ENCODE peak calls at places on chromosomes 3 and 15, in seven cellular contexts. G is mesendoderm, Y is H9, E is IMR-90, P is mesenchymal stem cell, T is H1, H is trophoblast cell. L is an unnamed sample.
A peak's percentile ranks its signal among the peaks of the same experiment; 100 is the strongest.

GRCh38 chr15:29812384-29812694 is 9.9 kb downstream of the TJP1 start:
- DNase-seq in G (peak; percentile 31), Y (no peak), E (peak; percentile 69), P (peak; percentile 54), T (no peak), H (peak; percentile 86), L (no peak)

GRCh38 chr15:58070801-58071418 is 5.4 kb upstream of the ALDH1A2 start:
- DNase-seq in G (peak; percentile 59), Y (peak; percentile 50), E (peak; percentile 43), P (peak; percentile 47), T (peak; percentile 75), H (peak; percentile 27), L (peak; percentile 74)

GRCh38 chr3:75042941-75043340 is 428.5 kb upstream of the CNTN3 start:
- DNase-seq in G (peak; percentile 43), Y (peak; percentile 45), E (no peak), P (no peak), T (peak; percentile 47), H (no peak), L (no peak)

GRCh38 chr3:8864570-8865350 is 95.3 kb upstream of the OXTR start:
- DNase-seq in G (peak; percentile 57), Y (no peak), E (no peak), P (no peak), T (no peak), H (no peak), L (no peak)

GRCh38 chr3:51934991-51935885 is 6.5 kb downstream of the RRP9 start:
- DNase-seq in G (no peak), Y (no peak), E (no peak), P (no peak), T (no peak), H (no peak), L (no peak)

GRCh38 chr3:17585561-17586325 is 156.7 kb downstream of the TBC1D5 start:
- DNase-seq in G (no peak), Y (no peak), E (peak; percentile 7), P (no peak), T (no peak), H (no peak), L (peak; percentile 23)

GRCh38 chr15:55230051-55230670 is 33.4 kb upstream of the RSL24D1 start:
- DNase-seq in G (no peak), Y (no peak), E (peak; percentile 32), P (no peak), T (no peak), H (no peak), L (no peak)

GRCh38 chr3:194139085-194139976 is 3.4 kb downstream of the HES1 start:
- DNase-seq in G (peak; percentile 87), Y (peak; percentile 65), E (peak; percentile 76), P (peak; percentile 93), T (peak; percentile 60), H (no peak), L (peak; percentile 62)

GRCh38 chr3:136249091-136249490 is 1.0 kb upstream of the PCCB start:
- DNase-seq in G (peak; percentile 7), Y (no peak), E (no peak), P (no peak), T (no peak), H (peak; percentile 96), L (no peak)

GRCh38 chr15:64048766-64049165 is 2.5 kb upstream of the DAPK2 start:
- DNase-seq in G (no peak), Y (no peak), E (no peak), P (no peak), T (no peak), H (no peak), L (no peak)

GRCh38 chr3:22231061-22231460 is 480.1 kb upstream of the ZNF385D start:
- DNase-seq in G (peak; percentile 2), Y (no peak), E (no peak), P (peak; percentile 74), T (no peak), H (no peak), L (no peak)

GRCh38 chr3:149336925-149337324 is 3.5 kb upstream of the TM4SF18 start:
- DNase-seq in G (no peak), Y (no peak), E (no peak), P (no peak), T (no peak), H (no peak), L (no peak)

GRCh38 chr15:39624806-39625205 is 43.9 kb downstream of the THBS1 start:
- DNase-seq in G (no peak), Y (no peak), E (peak; percentile 93), P (peak; percentile 94), T (no peak), H (no peak), L (no peak)

GRCh38 chr15:99504823-99505551 is 60.8 kb upstream of the MEF2A start:
- DNase-seq in G (peak; percentile 45), Y (no peak), E (peak; percentile 38), P (peak; percentile 38), T (no peak), H (no peak), L (no peak)

GRCh38 chr3:188875413-188875812 is 296.4 kb upstream of the TPRG1 start:
- DNase-seq in G (no peak), Y (no peak), E (no peak), P (no peak), T (no peak), H (no peak), L (no peak)

GRCh38 chr3:112124901-112125607 is 8.0 kb downstream of the GCSAM start:
- DNase-seq in G (peak; percentile 14), Y (no peak), E (no peak), P (no peak), T (no peak), H (no peak), L (no peak)

GRCh38 chr3:168029705-168030104 is 66.0 kb downstream of the GOLIM4 start:
- DNase-seq in G (no peak), Y (peak; percentile 64), E (no peak), P (no peak), T (peak; percentile 51), H (no peak), L (no peak)

GRCh38 chr3:143016321-143016972 is 15.1 kb downstream of the U2SURP start:
- DNase-seq in G (peak; percentile 6), Y (no peak), E (no peak), P (peak; percentile 30), T (no peak), H (no peak), L (no peak)

GRCh38 chr3:458614-459375 is 262.2 kb downstream of the CHL1 start:
- DNase-seq in G (no peak), Y (no peak), E (no peak), P (no peak), T (no peak), H (no peak), L (no peak)
- H2BK120ac ChIP-seq in G (no peak overlapping the region), Y (no peak overlapping the region), E (no peak overlapping the region), P (no peak overlapping the region), T (no peak overlapping the region), H (no peak overlapping the region), L (no peak overlapping the region)

DNA sequence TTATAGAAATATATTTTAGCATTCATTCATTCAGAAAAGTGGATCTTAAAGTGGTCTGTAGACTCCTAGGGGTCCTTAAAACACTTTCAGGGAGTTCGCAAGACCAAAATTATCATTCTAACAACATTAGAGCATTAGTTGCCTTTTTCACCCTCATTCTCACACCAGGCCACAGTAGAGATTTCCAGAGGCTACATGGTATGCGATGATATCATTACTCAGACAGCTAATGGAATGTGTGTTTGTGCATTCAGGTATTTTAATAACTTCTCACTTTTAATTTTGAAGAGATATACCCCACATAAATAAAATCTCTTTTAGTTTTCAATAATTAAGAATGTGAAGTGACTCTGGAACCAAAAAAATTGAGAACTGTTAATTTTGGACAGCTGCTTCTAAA is 206.9 kb downstream of the NSUN3 start:
- DNase-seq in G (peak; percentile 71), Y (no peak), E (no peak), P (peak; percentile 2), T (no peak), H (no peak), L (no peak)
- H3K79me1 ChIP-seq in G (no peaks in the 10 kb centered on the region), Y (no peaks in the 10 kb centered on the region), E (no peaks in the 10 kb centered on the region), P (no peaks in the 10 kb centered on the region), T (no peaks in the 10 kb centered on the region), H (no peaks in the 10 kb centered on the region), L (no peaks in the 10 kb centered on the region)

GRCh38 chr3:171223396-171223795 is 196.9 kb upstream of the SLC2A2 start:
- DNase-seq in G (no peak), Y (no peak), E (no peak), P (no peak), T (no peak), H (no peak), L (no peak)
- H2BK120ac ChIP-seq in G (no peak overlapping the region), Y (no peak overlapping the region), E (no peak overlapping the region), P (no peak overlapping the region), T (no peak overlapping the region), H (no peak overlapping the region), L (no peak overlapping the region)

GRCh38 chr15:59153466-59153865 is 48.5 kb downstream of the CCNB2 start:
- DNase-seq in G (no peak), Y (no peak), E (no peak), P (no peak), T (no peak), H (no peak), L (no peak)
- H3K79me1 ChIP-seq in G (no peaks in the 10 kb centered on the region), Y (no peaks in the 10 kb centered on the region), E (peaks cover 6% of the 10 kb centered on the region), P (peaks cover 6% of the 10 kb centered on the region), T (no peaks in the 10 kb centered on the region), H (no peaks in the 10 kb centered on the region), L (no peaks in the 10 kb centered on the region)